ENCODE peak calls at places on chromosomes 13 and 19, in six cellular contexts. P, M, Q, V, I and X are unnamed samples.

GRCh38 chr13:27334774-27335490 is 64.3 kb downstream of the RASL11A start:
- DNase-seq in P (no peak), M (no peak), Q (no peak), V (no peak), I (no peak), X (no peak)

GRCh38 chr13:21124853-21125252 is 51.5 kb downstream of the SKA3 start:
- DNase-seq in P (no peak), M (peak), Q (no peak), V (no peak), I (peak), X (peak)

GRCh38 chr19:52273301-52273700 is 3.9 kb downstream of the ZNF766 start:
- DNase-seq in P (no peak), M (no peak), Q (no peak), V (no peak), I (no peak), X (no peak)

GRCh38 chr13:78192721-78193120 is 274.1 kb upstream of the EDNRB start:
- DNase-seq in P (no peak), M (no peak), Q (no peak), V (no peak), I (no peak), X (no peak)

GRCh38 chr13:53953205-53953604 is 924.6 kb downstream of the OLFM4 start:
- DNase-seq in P (no peak), M (no peak), Q (no peak), V (no peak), I (peak), X (no peak)

GRCh38 chr13:28540612-28541011 is 45.7 kb upstream of the FLT1 start:
- DNase-seq in P (no peak), M (no peak), Q (no peak), V (no peak), I (no peak), X (no peak)

GRCh38 chr19:31348416-31349159 is 648 bp downstream of the TSHZ3 start:
- DNase-seq in P (no peak), M (no peak), Q (no peak), V (peak), I (peak), X (no peak)

GRCh38 chr19:53906211-53907192 is 2.6 kb upstream of the CACNG7 start:
- DNase-seq in P (peak), M (no peak), Q (peak), V (peak), I (peak), X (no peak)

GRCh38 chr13:47480121-47480520 is 521.0 kb downstream of the SUCLA2 start:
- DNase-seq in P (no peak), M (peak), Q (no peak), V (no peak), I (no peak), X (no peak)

GRCh38 chr19:48806818-48807589 is 3.8 kb downstream of the BCAT2 start:
- DNase-seq in P (no peak), M (no peak), Q (peak), V (no peak), I (peak), X (no peak)
- H3K4me3 ChIP-seq in P (no peak), M (no peak), Q (no peak), V (no peak), I (peak), X (no peak)

GRCh38 chr19:11364935-11365334 is 9.5 kb upstream of the SWSAP1 start:
- DNase-seq in P (no peak), M (no peak), Q (no peak), V (no peak), I (no peak), X (no peak)

GRCh38 chr19:11363881-11364280 is 8.6 kb downstream of the PLPPR2 start:
- DNase-seq in P (no peak), M (no peak), Q (no peak), V (no peak), I (no peak), X (no peak)

GRCh38 chr19:11364296-11364904 is 9.2 kb downstream of the PLPPR2 start:
- DNase-seq in P (no peak), M (no peak), Q (no peak), V (no peak), I (no peak), X (no peak)

GRCh38 chr19:11361771-11362731 is 6.8 kb downstream of the PLPPR2 start:
- DNase-seq in P (no peak), M (no peak), Q (no peak), V (no peak), I (peak), X (no peak)

GRCh38 chr19:11365557-11366117 is 8.8 kb upstream of the SWSAP1 start:
- DNase-seq in P (no peak), M (no peak), Q (no peak), V (no peak), I (no peak), X (no peak)
- H3K4me3 ChIP-seq in P (no peak), M (no peak), Q (no peak), V (no peak), I (no peak), X (no peak)

GRCh38 chr19:46635920-46636761 is at the start of gene GNG8:
- DNase-seq in P (no peak), M (no peak), Q (peak), V (no peak), I (peak), X (no peak)
- H3K4me3 ChIP-seq in P (no peak), M (no peak), Q (no peak), V (no peak), I (peak), X (no peak)

GRCh38 chr13:80529734-80530133 is 188.8 kb upstream of the SPRY2 start:
- DNase-seq in P (no peak), M (no peak), Q (peak), V (no peak), I (no peak), X (no peak)
- H3K4me3 ChIP-seq in P (no peak), M (no peak), Q (no peak), V (no peak), I (no peak), X (no peak)

DNA sequence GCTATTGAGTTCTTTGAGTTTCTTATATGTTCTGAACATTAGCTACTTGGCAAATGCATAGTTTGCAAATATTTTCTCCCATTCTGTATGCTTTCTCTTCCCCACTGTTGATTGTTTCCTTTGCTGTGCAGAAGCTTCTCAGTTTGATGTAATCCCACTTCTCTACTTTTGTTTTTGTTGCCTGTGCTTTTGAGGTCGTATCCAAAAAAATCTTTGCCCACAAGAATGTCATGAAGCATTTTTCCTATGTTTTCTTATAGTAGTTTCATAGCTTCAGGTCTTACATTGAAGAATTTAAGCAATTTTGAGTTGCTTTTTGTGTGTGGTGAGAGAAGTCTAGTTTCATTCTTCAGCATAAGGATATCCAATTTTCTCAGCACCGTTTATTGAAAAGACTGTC is 536.7 kb upstream of the ARGLU1 start:
- DNase-seq in P (no peak), M (no peak), Q (no peak), V (no peak), I (no peak), X (no peak)
- H3K4me3 ChIP-seq in P (no peak), M (no peak), Q (no peak), V (no peak), I (no peak), X (no peak)

DNA sequence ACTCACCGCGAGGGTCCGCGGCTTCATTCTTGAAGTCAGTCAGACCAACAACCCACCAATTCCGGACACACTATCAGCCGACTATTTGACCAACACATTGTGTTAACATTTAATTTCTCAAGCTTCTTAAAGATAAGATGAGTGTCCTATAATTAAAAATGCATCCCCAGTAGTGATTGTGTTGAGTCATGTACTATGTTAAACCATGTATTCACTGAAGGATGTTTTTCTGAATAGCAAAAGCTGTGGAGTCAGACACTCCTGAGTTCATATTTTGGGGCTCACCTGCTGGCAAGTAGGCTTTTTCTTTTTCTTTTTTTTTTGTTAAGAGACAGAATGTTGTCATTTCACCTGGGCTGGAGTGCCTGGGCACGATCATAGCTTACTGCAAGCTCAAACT is 607.0 kb downstream of the PCDH9 start:
- DNase-seq in P (no peak), M (no peak), Q (no peak), V (no peak), I (no peak), X (no peak)
- H3K4me3 ChIP-seq in P (no peak), M (no peak), Q (no peak), V (no peak), I (no peak), X (no peak)